ENCODE peak calls at places on chromosome 18, in nine cellular contexts. Y is ACHN; A is activated T-helper 1 cell treated with Interleukin-2 at 50 U/mL for 16 hours; C is B cell; I is Calu3; S is left ventricle myocardium inferior; P is activated naive CD8-positive, alpha-beta T cell treated with anti-CD3 and anti-CD28 coated beads for 36 hours; R is midbrain; M is aorta. G is an unnamed sample.

GRCh38 chr18:8895987-8896619 is 190.7 kb downstream of the MTCL1 start:
- DNase-seq in Y (peak; percentile 44), A (no peak), C (no peak), I (no peak), S (no peak), P (no peak), R (no peak), M (no peak), G (no peak)

GRCh38 chr18:28115149-28115550 is 61.8 kb downstream of the CDH2 start:
- DNase-seq in Y (peak; percentile 92), A (no peak), C (no peak), I (peak; percentile 19), S (no peak), P (no peak), R (no peak), M (no peak), G (no peak)

GRCh38 chr18:44700652-44701051 is 20.0 kb downstream of the SETBP1 start:
- DNase-seq in Y (no peak), A (no peak), C (no peak), I (no peak), S (no peak), P (no peak), R (no peak), M (no peak), G (no peak)

GRCh38 chr18:31329787-31330438 is 12.0 kb downstream of the DSG1 start:
- DNase-seq in Y (no peak), A (no peak), C (no peak), I (no peak), S (no peak), P (no peak), R (no peak), M (no peak), G (no peak)

GRCh38 chr18:52510139-52510538 is 170.1 kb downstream of the DCC start:
- DNase-seq in Y (no peak), A (no peak), C (no peak), I (no peak), S (no peak), P (no peak), R (no peak), M (no peak), G (no peak)

GRCh38 chr18:24244698-24245097 is 105.8 kb downstream of the CABYR start:
- DNase-seq in Y (no peak), A (no peak), C (no peak), I (no peak), S (no peak), P (no peak), R (no peak), M (no peak), G (no peak)

GRCh38 chr18:6106116-6106645 is 210.9 kb upstream of the TMEM200C start:
- DNase-seq in Y (no peak), A (no peak), C (no peak), I (no peak), S (no peak), P (no peak), R (no peak), M (no peak), G (no peak)

GRCh38 chr18:76544511-76545350 is 49.7 kb upstream of the ZNF516 start:
- DNase-seq in Y (no peak), A (no peak), C (no peak), I (no peak), S (no peak), P (no peak), R (no peak), M (no peak), G (no peak)

GRCh38 chr18:2897015-2897414 is 50.2 kb downstream of the EMILIN2 start:
- DNase-seq in Y (no peak), A (no peak), C (no peak), I (no peak), S (no peak), P (no peak), R (no peak), M (no peak), G (no peak)

GRCh38 chr18:63844254-63844653 is 43.3 kb upstream of the SERPINB2 start:
- DNase-seq in Y (peak; percentile 39), A (no peak), C (no peak), I (peak; percentile 6), S (no peak), P (no peak), R (peak; percentile 27), M (no peak), G (no peak)

GRCh38 chr18:13270279-13270911 is 51.8 kb downstream of the LDLRAD4 start:
- DNase-seq in Y (no peak), A (no peak), C (no peak), I (no peak), S (no peak), P (no peak), R (no peak), M (no peak), G (no peak)

GRCh38 chr18:55868909-55869308 is 280.9 kb upstream of the TCF4 start:
- DNase-seq in Y (no peak), A (no peak), C (no peak), I (no peak), S (no peak), P (no peak), R (no peak), M (no peak), G (no peak)

GRCh38 chr18:38634117-38634516 is 1068.5 kb upstream of the CELF4 start:
- DNase-seq in Y (no peak), A (no peak), C (no peak), I (no peak), S (no peak), P (no peak), R (no peak), M (no peak), G (no peak)

GRCh38 chr18:35026407-35027061 is 14.7 kb upstream of the MAPRE2 start:
- DNase-seq in Y (no peak), A (no peak), C (peak; percentile 15), I (no peak), S (no peak), P (no peak), R (no peak), M (no peak), G (peak; percentile 78)

GRCh38 chr18:63823516-63824219 is 48.5 kb downstream of the SERPINB7 start:
- DNase-seq in Y (peak; percentile 13), A (no peak), C (peak; percentile 8), I (peak; percentile 18), S (peak; percentile 32), P (no peak), R (peak; percentile 21), M (no peak), G (peak; percentile 77)

GRCh38 chr18:68455229-68455603 is 259.7 kb downstream of the TMX3 start:
- DNase-seq in Y (no peak), A (no peak), C (no peak), I (no peak), S (no peak), P (no peak), R (no peak), M (no peak), G (no peak)

GRCh38 chr18:65435529-65435928 is 315.3 kb upstream of the CDH7 start:
- DNase-seq in Y (no peak), A (no peak), C (no peak), I (no peak), S (no peak), P (no peak), R (no peak), M (no peak), G (no peak)

GRCh38 chr18:47858607-47859006 is 71.9 kb downstream of the SMAD2 start:
- DNase-seq in Y (no peak), A (no peak), C (no peak), I (no peak), S (no peak), P (no peak), R (no peak), M (no peak), G (no peak)

GRCh38 chr18:63439334-63439733 is 17.1 kb upstream of the VPS4B start:
- DNase-seq in Y (peak; percentile 57), A (peak; percentile 3), C (peak; percentile 43), I (peak; percentile 51), S (no peak), P (peak; percentile 28), R (peak; percentile 66), M (no peak), G (peak; percentile 85)

GRCh38 chr18:11407900-11408299 is 201.5 kb upstream of the SLC35G4 start:
- DNase-seq in Y (no peak), A (no peak), C (no peak), I (no peak), S (no peak), P (no peak), R (no peak), M (no peak), G (no peak)

GRCh38 chr18:63980027-63980426 is 10.1 kb downstream of the SERPINB8 start:
- DNase-seq in Y (no peak), A (no peak), C (no peak), I (no peak), S (no peak), P (no peak), R (no peak), M (no peak), G (no peak)

GRCh38 chr18:48922801-48923730 is 27.7 kb downstream of the SMAD7 start:
- DNase-seq in Y (no peak), A (no peak), C (no peak), I (no peak), S (peak; percentile 72), P (no peak), R (no peak), M (peak; percentile 88), G (peak; percentile 79)

GRCh38 chr18:8760984-8761383 is 55.6 kb downstream of the MTCL1 start:
- DNase-seq in Y (no peak), A (no peak), C (no peak), I (no peak), S (no peak), P (no peak), R (no peak), M (no peak), G (no peak)

GRCh38 chr18:57231846-57232245 is 85.0 kb downstream of the BOD1L2 start:
- DNase-seq in Y (no peak), A (no peak), C (no peak), I (no peak), S (no peak), P (no peak), R (peak; percentile 29), M (no peak), G (no peak)

GRCh38 chr18:48904086-48904485 is 46.7 kb downstream of the SMAD7 start:
- DNase-seq in Y (no peak), A (no peak), C (no peak), I (no peak), S (no peak), P (no peak), R (no peak), M (no peak), G (no peak)

GRCh38 chr18:76490701-76491171 is 4.3 kb downstream of the ZNF516 start:
- DNase-seq in Y (peak; percentile 16), A (no peak), C (peak; percentile 72), I (peak; percentile 59), S (no peak), P (peak; percentile 47), R (no peak), M (peak; percentile 82), G (peak; percentile 81)

GRCh38 chr18:12862467-12862866 is 21.6 kb downstream of the PTPN2 start:
- DNase-seq in Y (no peak), A (no peak), C (no peak), I (peak; percentile 74), S (no peak), P (no peak), R (no peak), M (no peak), G (no peak)

GRCh38 chr18:21740724-21741510 is at the start of gene MIB1:
- DNase-seq in Y (no peak), A (peak; percentile 35), C (peak; percentile 79), I (no peak), S (peak; percentile 67), P (peak; percentile 61), R (peak; percentile 99), M (peak; percentile 88), G (peak; percentile 85)

GRCh38 chr18:13463526-13463925 is 245.0 kb downstream of the LDLRAD4 start:
- DNase-seq in Y (no peak), A (no peak), C (no peak), I (no peak), S (no peak), P (peak; percentile 28), R (no peak), M (no peak), G (no peak)

GRCh38 chr18:42561521-42561920 is 554.0 kb downstream of the RIT2 start:
- DNase-seq in Y (no peak), A (no peak), C (no peak), I (no peak), S (no peak), P (no peak), R (no peak), M (no peak), G (no peak)